ENCODE peak calls at places on chromosomes 2 and 18, in nine cellular contexts. One of them, this sample, is unnamed. For H3K4me1, the result is how much of the 10 kb centered on the place peaks cover.

GRCh38 chr2:17936599-17936998 is 58.1 kb downstream of the KCNS3 start:
- DNase-seq in Panc1: no peak
- DNase-seq in esophagus muscularis mucosa: no peak
- DNase-seq in prostate gland: no peak
- DNase-seq in HCT116: no peak
- DNase-seq in sigmoid colon: no peak
- DNase-seq in spleen: no peak
- DNase-seq in transverse colon: no peak
- DNase-seq in SK-N-SH: no peak
- DNase-seq in this sample: no peak

GRCh38 chr2:240869956-240870875 is 1.6 kb downstream of the AGXT start:
- DNase-seq in esophagus muscularis mucosa: no peak
- DNase-seq in Panc1: no peak
- DNase-seq in sigmoid colon: peak
- DNase-seq in prostate gland: no peak
- DNase-seq in transverse colon: no peak
- DNase-seq in spleen: peak
- DNase-seq in HCT116: no peak
- DNase-seq in SK-N-SH: peak
- DNase-seq in this sample: no peak

GRCh38 chr18:62939433-62939832 is 224.1 kb downstream of the PHLPP1 start:
- DNase-seq in sigmoid colon: no peak
- DNase-seq in Panc1: no peak
- DNase-seq in HCT116: no peak
- DNase-seq in transverse colon: no peak
- DNase-seq in spleen: no peak
- DNase-seq in SK-N-SH: no peak
- DNase-seq in esophagus muscularis mucosa: no peak
- DNase-seq in prostate gland: no peak
- DNase-seq in this sample: no peak

GRCh38 chr2:116319935-116320334 is 1494.6 kb upstream of the DDX18 start:
- DNase-seq in sigmoid colon: no peak
- DNase-seq in Panc1: no peak
- DNase-seq in spleen: no peak
- DNase-seq in esophagus muscularis mucosa: no peak
- DNase-seq in prostate gland: no peak
- DNase-seq in transverse colon: no peak
- DNase-seq in SK-N-SH: no peak
- DNase-seq in HCT116: no peak
- DNase-seq in this sample: peak

GRCh38 chr2:77161009-77161408 is 361.2 kb downstream of the LRRTM4 start:
- DNase-seq in prostate gland: no peak
- DNase-seq in sigmoid colon: no peak
- DNase-seq in HCT116: no peak
- DNase-seq in Panc1: peak
- DNase-seq in esophagus muscularis mucosa: no peak
- DNase-seq in transverse colon: no peak
- DNase-seq in SK-N-SH: no peak
- DNase-seq in spleen: no peak
- DNase-seq in this sample: no peak

GRCh38 chr2:241986836-241987641 is 117.5 kb downstream of the RTP5 start:
- DNase-seq in esophagus muscularis mucosa: no peak
- DNase-seq in SK-N-SH: no peak
- DNase-seq in spleen: peak
- DNase-seq in sigmoid colon: no peak
- DNase-seq in prostate gland: no peak
- DNase-seq in Panc1: no peak
- DNase-seq in HCT116: no peak
- DNase-seq in transverse colon: no peak
- DNase-seq in this sample: no peak

GRCh38 chr18:78967692-78968091 is 11.9 kb upstream of the SALL3 start:
- DNase-seq in spleen: no peak
- DNase-seq in esophagus muscularis mucosa: no peak
- DNase-seq in prostate gland: no peak
- DNase-seq in Panc1: no peak
- DNase-seq in transverse colon: no peak
- DNase-seq in SK-N-SH: no peak
- DNase-seq in HCT116: no peak
- DNase-seq in sigmoid colon: no peak
- DNase-seq in this sample: no peak

GRCh38 chr2:101396352-101396717 is 9.0 kb upstream of the CREG2 start:
- DNase-seq in HCT116: no peak
- DNase-seq in esophagus muscularis mucosa: no peak
- DNase-seq in spleen: no peak
- DNase-seq in sigmoid colon: no peak
- DNase-seq in transverse colon: no peak
- DNase-seq in prostate gland: no peak
- DNase-seq in SK-N-SH: no peak
- DNase-seq in Panc1: peak
- DNase-seq in this sample: no peak

GRCh38 chr18:57579928-57580327 is 6.6 kb downstream of the FECH start:
- DNase-seq in HCT116: no peak
- DNase-seq in Panc1: no peak
- DNase-seq in sigmoid colon: no peak
- DNase-seq in SK-N-SH: no peak
- DNase-seq in prostate gland: no peak
- DNase-seq in transverse colon: no peak
- DNase-seq in esophagus muscularis mucosa: no peak
- DNase-seq in spleen: no peak
- DNase-seq in this sample: no peak

GRCh38 chr2:81097361-81097760 is 792.8 kb upstream of the LRRTM1 start:
- DNase-seq in prostate gland: no peak
- DNase-seq in transverse colon: no peak
- DNase-seq in spleen: no peak
- DNase-seq in sigmoid colon: no peak
- DNase-seq in esophagus muscularis mucosa: no peak
- DNase-seq in Panc1: no peak
- DNase-seq in SK-N-SH: no peak
- DNase-seq in HCT116: no peak
- DNase-seq in this sample: no peak

GRCh38 chr2:59025157-59025757 is 784.1 kb upstream of the FANCL start:
- DNase-seq in esophagus muscularis mucosa: no peak
- DNase-seq in Panc1: peak
- DNase-seq in SK-N-SH: peak
- DNase-seq in HCT116: peak
- DNase-seq in prostate gland: no peak
- DNase-seq in spleen: peak
- DNase-seq in sigmoid colon: no peak
- DNase-seq in transverse colon: peak
- DNase-seq in this sample: peak

GRCh38 chr18:28095631-28096030 is 81.3 kb downstream of the CDH2 start:
- DNase-seq in Panc1: no peak
- DNase-seq in sigmoid colon: no peak
- DNase-seq in spleen: no peak
- DNase-seq in prostate gland: no peak
- DNase-seq in esophagus muscularis mucosa: no peak
- DNase-seq in transverse colon: no peak
- DNase-seq in SK-N-SH: no peak
- DNase-seq in HCT116: no peak
- DNase-seq in this sample: no peak

GRCh38 chr2:237904806-237905599 is 45.6 kb downstream of the RAMP1 start:
- DNase-seq in esophagus muscularis mucosa: no peak
- DNase-seq in transverse colon: peak
- DNase-seq in HCT116: no peak
- DNase-seq in prostate gland: no peak
- DNase-seq in Panc1: no peak
- DNase-seq in SK-N-SH: no peak
- DNase-seq in sigmoid colon: peak
- DNase-seq in spleen: peak
- DNase-seq in this sample: no peak

GRCh38 chr2:219636941-219637841 is 9.8 kb downstream of the SLC4A3 start:
- DNase-seq in Panc1: no peak
- DNase-seq in esophagus muscularis mucosa: no peak
- DNase-seq in SK-N-SH: no peak
- DNase-seq in HCT116: no peak
- DNase-seq in prostate gland: no peak
- DNase-seq in transverse colon: no peak
- DNase-seq in sigmoid colon: no peak
- DNase-seq in spleen: no peak
- DNase-seq in this sample: no peak

GRCh38 chr18:34207344-34207851 is 17.3 kb downstream of the NOL4 start:
- DNase-seq in transverse colon: no peak
- DNase-seq in HCT116: no peak
- DNase-seq in Panc1: no peak
- DNase-seq in prostate gland: no peak
- DNase-seq in esophagus muscularis mucosa: no peak
- DNase-seq in SK-N-SH: no peak
- DNase-seq in sigmoid colon: no peak
- DNase-seq in spleen: no peak
- DNase-seq in this sample: no peak

GRCh38 chr2:138712212-138712979 is 67.8 kb downstream of the NXPH2 start:
- DNase-seq in sigmoid colon: no peak
- DNase-seq in Panc1: no peak
- DNase-seq in transverse colon: no peak
- DNase-seq in esophagus muscularis mucosa: peak
- DNase-seq in spleen: no peak
- DNase-seq in SK-N-SH: no peak
- DNase-seq in HCT116: no peak
- DNase-seq in prostate gland: no peak
- DNase-seq in this sample: no peak

GRCh38 chr2:1986598-1986997 is 242.3 kb upstream of the PXDN start:
- DNase-seq in HCT116: no peak
- DNase-seq in Panc1: no peak
- DNase-seq in sigmoid colon: no peak
- DNase-seq in prostate gland: no peak
- DNase-seq in SK-N-SH: no peak
- DNase-seq in transverse colon: no peak
- DNase-seq in spleen: no peak
- DNase-seq in esophagus muscularis mucosa: peak
- DNase-seq in this sample: no peak

DNA sequence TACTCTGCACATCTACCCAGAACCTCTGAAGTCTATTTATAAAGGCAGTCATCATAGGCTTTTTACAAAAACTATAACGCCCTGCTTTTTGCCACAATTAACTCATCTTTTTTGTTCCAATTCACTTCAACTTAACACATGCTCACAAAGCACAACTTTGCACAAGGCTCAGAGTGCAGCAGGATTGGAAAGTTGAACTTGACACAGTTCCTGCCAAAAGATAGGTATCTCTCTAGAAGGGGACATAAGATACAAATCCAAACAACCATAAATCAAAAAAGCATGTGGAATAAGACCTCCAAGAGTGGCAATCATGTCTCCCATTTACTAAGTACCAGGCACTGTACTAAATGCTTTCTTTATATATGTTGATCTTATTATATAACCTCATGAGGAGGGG is 36.2 kb downstream of the RPL37A start:
- DNase-seq in esophagus muscularis mucosa: no peak
- DNase-seq in sigmoid colon: no peak
- DNase-seq in SK-N-SH: no peak
- DNase-seq in transverse colon: no peak
- DNase-seq in spleen: no peak
- DNase-seq in HCT116: no peak
- DNase-seq in prostate gland: no peak
- DNase-seq in Panc1: no peak
- DNase-seq in this sample: no peak
- H3K4me1 ChIP-seq in esophagus muscularis mucosa: under half
- H3K4me1 ChIP-seq in sigmoid colon: under half
- H3K4me1 ChIP-seq in SK-N-SH: under half
- H3K4me1 ChIP-seq in transverse colon: under half
- H3K4me1 ChIP-seq in spleen: under half
- H3K4me1 ChIP-seq in HCT116: under half
- H3K4me1 ChIP-seq in prostate gland: under half
- H3K4me1 ChIP-seq in Panc1: under half
- H3K4me1 ChIP-seq in this sample: under half

DNA sequence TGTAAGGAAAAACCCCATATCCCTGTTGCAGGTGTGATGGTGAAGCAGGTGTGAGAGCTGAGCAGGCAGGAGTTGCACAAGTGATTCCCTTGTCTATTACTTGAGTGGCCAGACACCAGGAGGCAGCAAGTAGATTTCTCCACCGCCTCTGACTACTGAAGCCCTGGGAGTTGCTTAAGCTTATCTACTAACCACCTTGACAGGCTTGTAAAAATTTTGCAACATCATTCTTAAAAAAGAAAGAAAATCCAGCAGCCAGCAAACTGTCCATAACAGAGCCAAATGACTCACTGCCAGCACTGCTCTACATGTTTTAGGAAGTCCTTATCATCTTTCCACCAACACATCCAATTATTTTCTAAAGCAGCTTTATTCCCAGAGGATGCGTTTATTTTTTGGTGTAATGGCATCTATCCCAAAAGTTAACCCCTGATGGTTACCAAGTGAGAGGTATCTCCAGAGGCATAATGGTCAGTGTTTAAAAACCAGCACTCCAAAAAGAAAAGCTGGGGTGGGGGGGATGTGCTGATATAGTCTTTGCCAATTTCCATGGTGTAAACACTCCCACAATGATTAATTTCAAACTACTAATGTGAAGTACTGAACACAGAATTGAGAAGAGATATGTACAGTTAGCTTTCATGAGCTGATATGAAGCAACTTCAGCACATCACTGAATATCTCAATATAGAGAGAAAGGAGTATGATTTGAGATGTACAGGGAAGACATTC is 16.3 kb upstream of the GPR39 start:
- DNase-seq in transverse colon: no peak
- DNase-seq in Panc1: no peak
- DNase-seq in esophagus muscularis mucosa: no peak
- DNase-seq in HCT116: no peak
- DNase-seq in SK-N-SH: no peak
- DNase-seq in sigmoid colon: no peak
- DNase-seq in spleen: no peak
- DNase-seq in prostate gland: no peak
- DNase-seq in this sample: no peak
- TF ChIP-seq POLR2AphosphoS5 in transverse colon: no peak
- TF ChIP-seq POLR2AphosphoS5 in Panc1: no peak
- TF ChIP-seq POLR2AphosphoS5 in esophagus muscularis mucosa: no peak
- TF ChIP-seq POLR2AphosphoS5 in HCT116: no peak
- TF ChIP-seq POLR2AphosphoS5 in SK-N-SH: no peak
- TF ChIP-seq POLR2AphosphoS5 in sigmoid colon: no peak
- TF ChIP-seq POLR2AphosphoS5 in spleen: no peak
- TF ChIP-seq POLR2AphosphoS5 in prostate gland: no peak
- TF ChIP-seq POLR2AphosphoS5 in this sample: no peak

DNA sequence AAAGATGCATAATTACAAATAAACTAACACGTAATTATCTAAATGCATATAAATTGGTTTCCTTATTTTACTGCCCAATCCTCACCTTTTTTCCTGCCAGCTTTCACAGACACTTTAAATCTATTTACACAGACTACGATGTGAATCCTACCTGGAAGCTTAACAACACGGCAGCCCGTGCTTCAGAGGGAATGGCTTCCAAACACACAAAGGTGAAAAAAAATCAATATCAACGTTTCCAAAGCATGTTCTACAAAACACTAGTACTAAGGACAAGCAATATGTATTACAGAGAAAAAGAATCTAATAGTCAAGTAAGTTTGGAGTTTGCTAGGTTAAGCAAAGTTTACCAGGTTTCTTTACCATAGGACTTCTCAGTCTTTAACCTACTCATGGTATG is 4.4 kb downstream of the MAP4K3 start:
- DNase-seq in esophagus muscularis mucosa: no peak
- DNase-seq in prostate gland: no peak
- DNase-seq in sigmoid colon: no peak
- DNase-seq in transverse colon: no peak
- DNase-seq in spleen: no peak
- DNase-seq in Panc1: no peak
- DNase-seq in HCT116: no peak
- DNase-seq in SK-N-SH: no peak
- DNase-seq in this sample: no peak
- H3K4me1 ChIP-seq in esophagus muscularis mucosa: under half
- H3K4me1 ChIP-seq in prostate gland: under half
- H3K4me1 ChIP-seq in sigmoid colon: half or more
- H3K4me1 ChIP-seq in transverse colon: under half
- H3K4me1 ChIP-seq in spleen: under half
- H3K4me1 ChIP-seq in Panc1: under half
- H3K4me1 ChIP-seq in HCT116: under half
- H3K4me1 ChIP-seq in SK-N-SH: under half
- H3K4me1 ChIP-seq in this sample: half or more

GRCh38 chr2:192885569-192886160 is 690.9 kb upstream of the TMEFF2 start:
- DNase-seq in HCT116: no peak
- DNase-seq in transverse colon: no peak
- DNase-seq in Panc1: no peak
- DNase-seq in spleen: no peak
- DNase-seq in SK-N-SH: no peak
- DNase-seq in prostate gland: no peak
- DNase-seq in esophagus muscularis mucosa: no peak
- DNase-seq in sigmoid colon: no peak
- DNase-seq in this sample: no peak
- TF ChIP-seq POLR2AphosphoS5 in HCT116: no peak
- TF ChIP-seq POLR2AphosphoS5 in transverse colon: no peak
- TF ChIP-seq POLR2AphosphoS5 in Panc1: no peak
- TF ChIP-seq POLR2AphosphoS5 in spleen: no peak
- TF ChIP-seq POLR2AphosphoS5 in SK-N-SH: no peak
- TF ChIP-seq POLR2AphosphoS5 in prostate gland: no peak
- TF ChIP-seq POLR2AphosphoS5 in esophagus muscularis mucosa: no peak
- TF ChIP-seq POLR2AphosphoS5 in sigmoid colon: no peak
- TF ChIP-seq POLR2AphosphoS5 in this sample: no peak